ENCODE peak calls at places on chromosomes 5 and 9, in four cellular contexts. U is pancreas, M is keratinocyte, D is Panc1. X is an unnamed sample.
A peak's percentile ranks its signal among the peaks of the same experiment; 100 is the strongest.

GRCh38 chr5:72063219-72063819 is 44.0 kb upstream of the MAP1B start:
- DNase-seq in U (no peak), M (no peak), D (no peak), X (no peak)

GRCh38 chr9:130421802-130422276 is 22.9 kb upstream of the ASS1 start:
- DNase-seq in U (no peak), M (no peak), D (no peak), X (no peak)

GRCh38 chr9:122158202-122158601 is 1.4 kb downstream of the NDUFA8 start:
- DNase-seq in M (no peak), U (peak; percentile 48), D (peak; percentile 33), X (no peak)

GRCh38 chr5:151257731-151258715 is 5.0 kb downstream of the GM2A start:
- DNase-seq in M (peak; percentile 66), D (peak; percentile 33), U (no peak), X (no peak)

GRCh38 chr5:31066655-31067328 is 126.7 kb upstream of the CDH6 start:
- DNase-seq in M (no peak), D (no peak), U (no peak), X (no peak)

GRCh38 chr9:18437315-18438200 is 36.4 kb upstream of the ADAMTSL1 start:
- DNase-seq in D (no peak), U (peak; percentile 30), M (no peak), X (peak; percentile 52)

GRCh38 chr5:61631438-61631941 is 299.4 kb downstream of the ZSWIM6 start:
- DNase-seq in D (no peak), M (no peak), U (peak; percentile 44), X (peak; percentile 67)

GRCh38 chr9:8845808-8846207 is 1046.2 kb upstream of the DMAC1 start:
- DNase-seq in U (no peak), D (no peak), M (no peak), X (no peak)

GRCh38 chr5:134116291-134116690 is 1.8 kb downstream of the TCF7 start:
- DNase-seq in M (no peak), D (no peak), U (no peak), X (no peak)

GRCh38 chr5:114544561-114544960 is 182.7 kb downstream of the KCNN2 start:
- DNase-seq in M (no peak), U (no peak), D (no peak), X (no peak)

GRCh38 chr9:34253460-34253837 is 74.6 kb downstream of the UBAP1 start:
- DNase-seq in U (peak; percentile 31), D (no peak), M (no peak), X (no peak)

GRCh38 chr5:78829811-78830499 is 155.2 kb downstream of the ARSB start:
- DNase-seq in D (no peak), U (peak; percentile 14), M (no peak), X (peak; percentile 77)

GRCh38 chr5:111694183-111694582 is 62.8 kb downstream of the NREP start:
- DNase-seq in D (no peak), U (no peak), M (no peak), X (no peak)

GRCh38 chr5:125176005-125176390 is 429.6 kb upstream of the ZNF608 start:
- DNase-seq in M (no peak), U (no peak), D (no peak), X (no peak)

GRCh38 chr9:110623462-110624025 is 44.0 kb upstream of the SVEP1 start:
- DNase-seq in M (peak; percentile 13), D (peak; percentile 52), U (peak; percentile 57), X (no peak)

GRCh38 chr9:95835398-95835797 is 40.1 kb upstream of the ERCC6L2 start:
- DNase-seq in U (no peak), D (no peak), M (no peak), X (no peak)

GRCh38 chr5:69525490-69525889 is 32.9 kb downstream of the OCLN start:
- DNase-seq in U (no peak), D (no peak), M (no peak), X (no peak)

GRCh38 chr9:130110166-130110565 is 56.5 kb downstream of the GPR107 start:
- DNase-seq in U (no peak), D (no peak), M (no peak), X (no peak)

GRCh38 chr5:143850050-143850713 is 38.2 kb downstream of the HMHB1 start:
- DNase-seq in M (no peak), D (no peak), U (no peak), X (no peak)

GRCh38 chr5:988316-988715 is 20.3 kb upstream of the NKD2 start:
- DNase-seq in D (no peak), U (no peak), M (no peak), X (no peak)

GRCh38 chr5:128674837-128675446 is 136.9 kb upstream of the FBN2 start:
- DNase-seq in M (no peak), U (peak; percentile 65), D (peak; percentile 15), X (no peak)

GRCh38 chr9:116288658-116289057 is 135.1 kb downstream of the PAPPA start:
- DNase-seq in U (no peak), D (no peak), M (peak; percentile 19), X (no peak)

GRCh38 chr9:131678499-131679111 is 61.3 kb downstream of the RAPGEF1 start:
- DNase-seq in U (peak; percentile 45), M (peak; percentile 55), D (peak; percentile 83), X (peak; percentile 88)

GRCh38 chr9:75265525-75265972 is 177.2 kb downstream of the OSTF1 start:
- DNase-seq in U (peak; percentile 48), M (no peak), D (peak; percentile 5), X (no peak)

GRCh38 chr5:56054651-56055050 is 59.9 kb upstream of the IL6ST start:
- DNase-seq in M (no peak), D (no peak), U (no peak), X (no peak)

GRCh38 chr5:116953251-116953934 is 378.8 kb upstream of the SEMA6A start:
- DNase-seq in D (no peak), U (no peak), M (no peak), X (no peak)

GRCh38 chr9:87834357-87834756 is 48.3 kb upstream of the SPATA31E1 start:
- DNase-seq in M (no peak), U (no peak), D (no peak), X (no peak)

DNA sequence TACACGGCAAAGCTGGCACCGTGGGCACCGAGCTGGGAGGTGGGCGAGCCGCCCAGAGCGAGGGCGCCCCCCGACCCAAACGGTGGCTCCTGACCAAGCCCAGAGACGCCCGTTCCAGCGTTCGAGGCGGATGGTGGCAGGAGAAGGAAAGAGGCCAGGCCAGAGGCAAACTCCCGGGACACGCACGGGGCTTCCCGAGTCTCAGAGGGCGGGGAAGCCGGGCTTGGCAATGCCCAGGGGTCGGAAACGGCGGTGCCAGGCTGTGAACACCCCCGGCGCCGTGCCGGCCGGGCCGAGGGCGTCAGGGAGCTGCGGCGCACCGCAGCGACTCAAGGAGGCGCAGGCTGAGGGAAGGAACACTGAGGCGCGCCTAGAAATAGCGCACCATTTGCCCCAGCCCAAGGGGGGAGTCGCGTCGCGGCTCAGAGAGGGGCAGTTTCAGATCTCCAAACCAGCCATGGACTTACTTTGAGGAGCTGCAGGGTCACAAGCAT is 397 bp downstream of the SPRY4 start:
- DNase-seq in U (no peak), D (no peak), M (no peak), X (no peak)
- H3K4me1 ChIP-seq in U (peaks cover 4% of the 10 kb centered on the region), D (peaks cover 51% of the 10 kb centered on the region), M (peaks cover 60% of the 10 kb centered on the region), X (peaks cover 23% of the 10 kb centered on the region)

DNA sequence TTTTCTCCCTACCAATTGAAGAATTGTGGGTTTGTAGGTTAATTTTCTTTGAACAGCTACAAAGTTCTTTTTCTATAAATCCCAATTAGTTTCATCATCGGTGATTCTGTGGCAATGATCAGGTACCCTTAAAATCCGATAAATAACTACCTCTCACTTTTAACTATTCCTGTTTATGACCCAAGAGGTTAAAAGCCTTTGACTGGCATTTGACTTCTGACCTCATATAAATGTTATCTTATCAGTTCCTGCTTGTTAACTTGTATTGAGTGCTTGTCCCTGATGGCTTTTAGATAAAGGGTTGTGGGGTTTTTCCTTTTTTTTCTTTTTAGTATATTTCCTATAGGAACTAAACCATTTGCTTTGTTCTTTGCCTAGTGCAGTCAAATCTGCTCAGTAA is 124.4 kb upstream of the TMEM161B start:
- DNase-seq in D (no peak), M (no peak), U (no peak), X (no peak)
- H3K36me3 ChIP-seq in D (no peaks in the 10 kb centered on the region), M (no peaks in the 10 kb centered on the region), U (no peaks in the 10 kb centered on the region), X (no peaks in the 10 kb centered on the region)

GRCh38 chr5:84397385-84397784 is 12.7 kb upstream of the EDIL3 start:
- DNase-seq in M (no peak), U (no peak), D (no peak), X (no peak)

GRCh38 chr5:84392836-84393235 is 8.2 kb upstream of the EDIL3 start:
- DNase-seq in U (no peak), M (no peak), D (no peak), X (no peak)

GRCh38 chr5:84393969-84394368 is 9.3 kb upstream of the EDIL3 start:
- DNase-seq in M (peak; percentile 40), U (no peak), D (peak; percentile 64), X (no peak)
- TF ChIP-seq CTCF in M (no peak), U (no peak), D (no peak), X (no peak)

DNA sequence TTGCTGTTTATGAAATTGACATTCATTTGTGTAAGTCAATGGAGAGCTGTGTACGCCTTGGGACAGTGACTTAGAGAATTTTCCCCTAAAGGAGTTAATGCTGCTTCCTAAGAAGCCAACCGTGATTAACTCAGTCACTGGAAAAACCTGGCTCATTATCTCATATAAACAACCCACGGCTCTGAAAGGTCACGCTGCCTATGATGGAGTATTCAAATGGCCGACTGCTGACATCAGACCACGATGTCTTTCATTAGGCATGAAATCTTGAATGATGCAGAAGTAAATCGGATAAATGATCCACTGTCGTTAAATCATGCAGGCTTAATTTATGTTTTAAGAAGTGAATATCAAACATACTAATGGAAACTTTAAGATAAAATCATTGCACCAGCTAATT is 603.7 kb downstream of the RAB3C start:
- DNase-seq in U (no peak), M (no peak), D (no peak), X (no peak)
- H3K4me1 ChIP-seq in U (no peaks in the 10 kb centered on the region), M (no peaks in the 10 kb centered on the region), D (no peaks in the 10 kb centered on the region), X (peaks cover 58% of the 10 kb centered on the region)

GRCh38 chr5:179765400-179765799 is 28.4 kb upstream of the LTC4S start:
- DNase-seq in U (no peak), M (no peak), D (peak; percentile 18), X (peak; percentile 50)
- H3K36me3 ChIP-seq in U (no peaks in the 10 kb centered on the region), M (peaks cover 19% of the 10 kb centered on the region), D (peaks cover 2% of the 10 kb centered on the region), X (no peaks in the 10 kb centered on the region)

X was measured in psoas muscle.